ENCODE peak calls at places on chromosomes 3 and 15, in nine cellular contexts. Q is HCEC 1CT; F is D341Med; N is activated naive CD8-positive, alpha-beta T cell treated with anti-CD3 and anti-CD28 coated beads for 36 hours; V is progenitor cell of endocrine pancreas; Y is NB4; X is CD8-positive, alpha-beta memory T cell; R is left ventricle myocardium superior; P is NCI-H1694 treated with DMSO at 0.1 percent for 48 hours. E is an unnamed sample.

GRCh38 chr3:70386043-70386442 is 73.6 kb upstream of the MDFIC2 start:
- DNase-seq in Q (no peak), F (no peak), N (no peak), V (no peak), Y (no peak), X (no peak), R (no peak), P (no peak), E (no peak)

GRCh38 chr3:194870394-194871110 is 184.9 kb downstream of the FAM43A start:
- DNase-seq in Q (no peak), F (no peak), N (no peak), V (no peak), Y (no peak), X (no peak), R (peak), P (no peak), E (no peak)

GRCh38 chr3:44988073-44988472 is 12.0 kb downstream of the EXOSC7 start:
- DNase-seq in Q (no peak), F (no peak), N (no peak), V (no peak), Y (peak), X (no peak), R (no peak), P (no peak), E (no peak)

GRCh38 chr15:85624241-85624855 is 170.4 kb downstream of the KLHL25 start:
- DNase-seq in Q (no peak), F (no peak), N (no peak), V (no peak), Y (peak), X (peak), R (no peak), P (no peak), E (no peak)

GRCh38 chr3:134694946-134695543 is 44.2 kb upstream of the KY start:
- DNase-seq in Q (no peak), F (no peak), N (no peak), V (no peak), Y (no peak), X (no peak), R (no peak), P (no peak), E (no peak)

GRCh38 chr3:193744048-193744821 is 151.2 kb downstream of the OPA1 start:
- DNase-seq in Q (no peak), F (no peak), N (no peak), V (no peak), Y (no peak), X (no peak), R (no peak), P (no peak), E (no peak)

GRCh38 chr15:20356444-20357138 is 185.0 kb downstream of the GOLGA6L6 start:
- DNase-seq in Q (no peak), F (peak), N (peak), V (no peak), Y (peak), X (peak), R (peak), P (no peak), E (peak)

GRCh38 chr3:180119567-180119966 is 82.8 kb upstream of the PEX5L start:
- DNase-seq in Q (no peak), F (no peak), N (no peak), V (no peak), Y (no peak), X (no peak), R (no peak), P (no peak), E (no peak)

GRCh38 chr15:85048430-85048829 is 66.8 kb downstream of the PDE8A start:
- DNase-seq in Q (peak), F (no peak), N (no peak), V (no peak), Y (no peak), X (no peak), R (no peak), P (no peak), E (no peak)

GRCh38 chr3:102195198-102195948 is 239.4 kb upstream of the ZPLD1 start:
- DNase-seq in Q (no peak), F (no peak), N (no peak), V (no peak), Y (no peak), X (no peak), R (no peak), P (no peak), E (no peak)

GRCh38 chr3:185175370-185175987 is 22.6 kb upstream of the C3orf70 start:
- DNase-seq in Q (peak), F (peak), N (no peak), V (no peak), Y (peak), X (no peak), R (peak), P (no peak), E (peak)

GRCh38 chr3:118974356-118975097 is 60.1 kb downstream of the IGSF11 start:
- DNase-seq in Q (no peak), F (peak), N (no peak), V (no peak), Y (no peak), X (no peak), R (no peak), P (no peak), E (no peak)

GRCh38 chr3:134299185-134299887 is 48.7 kb upstream of the RYK start:
- DNase-seq in Q (peak), F (no peak), N (no peak), V (no peak), Y (peak), X (no peak), R (no peak), P (peak), E (no peak)

GRCh38 chr3:15387735-15388134 is 39.6 kb downstream of the METTL6 start:
- DNase-seq in Q (no peak), F (no peak), N (no peak), V (no peak), Y (no peak), X (no peak), R (no peak), P (no peak), E (no peak)

GRCh38 chr3:44950273-44950672 is 25.7 kb downstream of the ZDHHC3 start:
- DNase-seq in Q (no peak), F (no peak), N (no peak), V (no peak), Y (no peak), X (no peak), R (no peak), P (no peak), E (no peak)

GRCh38 chr3:54251705-54252104 is 129.4 kb downstream of the CACNA2D3 start:
- DNase-seq in Q (no peak), F (no peak), N (no peak), V (no peak), Y (no peak), X (no peak), R (no peak), P (no peak), E (no peak)

GRCh38 chr3:127157181-127157828 is 35.6 kb upstream of the PRR23E start:
- DNase-seq in Q (no peak), F (no peak), N (no peak), V (no peak), Y (no peak), X (no peak), R (no peak), P (peak), E (no peak)

GRCh38 chr3:148903022-148903442 is 37.9 kb downstream of the CPA3 start:
- DNase-seq in Q (peak), F (no peak), N (no peak), V (no peak), Y (no peak), X (no peak), R (no peak), P (no peak), E (no peak)

GRCh38 chr3:178823556-178824229 is 247.9 kb downstream of the ZMAT3 start:
- DNase-seq in Q (peak), F (no peak), N (no peak), V (no peak), Y (no peak), X (no peak), R (no peak), P (no peak), E (no peak)

GRCh38 chr3:72177075-72178050 is 392.4 kb upstream of the PROK2 start:
- DNase-seq in Q (peak), F (no peak), N (peak), V (no peak), Y (peak), X (no peak), R (peak), P (no peak), E (no peak)

GRCh38 chr3:32076566-32076965 is 29.9 kb upstream of the GPD1L start:
- DNase-seq in Q (peak), F (no peak), N (no peak), V (no peak), Y (no peak), X (no peak), R (no peak), P (no peak), E (no peak)

GRCh38 chr3:176663819-176664218 is 533.5 kb downstream of the TBL1XR1 start:
- DNase-seq in Q (peak), F (peak), N (no peak), V (no peak), Y (peak), X (no peak), R (no peak), P (peak), E (no peak)

GRCh38 chr3:134201201-134202130 is 49.2 kb downstream of the RYK start:
- DNase-seq in Q (peak), F (no peak), N (no peak), V (no peak), Y (no peak), X (no peak), R (no peak), P (no peak), E (no peak)

GRCh38 chr15:47726399-47726823 is 9.1 kb downstream of the SEMA6D start:
- DNase-seq in Q (no peak), F (no peak), N (no peak), V (no peak), Y (no peak), X (no peak), R (no peak), P (no peak), E (no peak)

GRCh38 chr15:89458440-89458839 is 37.9 kb downstream of the RHCG start:
- DNase-seq in Q (no peak), F (no peak), N (no peak), V (no peak), Y (no peak), X (no peak), R (no peak), P (no peak), E (no peak)

GRCh38 chr3:120498947-120499346 is 48.2 kb upstream of the FSTL1 start:
- DNase-seq in Q (peak), F (no peak), N (no peak), V (no peak), Y (no peak), X (no peak), R (no peak), P (no peak), E (no peak)

GRCh38 chr15:78105541-78106241 is 13.3 kb downstream of the SH2D7 start:
- DNase-seq in Q (peak), F (no peak), N (no peak), V (no peak), Y (peak), X (no peak), R (no peak), P (no peak), E (no peak)

GRCh38 chr3:168117853-168118313 is 22.2 kb upstream of the GOLIM4 start:
- DNase-seq in Q (peak), F (no peak), N (no peak), V (no peak), Y (no peak), X (no peak), R (no peak), P (no peak), E (no peak)

GRCh38 chr15:60620707-60621106 is 141.8 kb upstream of the ICE2 start:
- DNase-seq in Q (no peak), F (no peak), N (no peak), V (no peak), Y (no peak), X (no peak), R (peak), P (no peak), E (no peak)

E was measured in Right ventricle myocardium inferior.